ENCODE peak calls at places on chromosomes 5 and 9, in ten cellular contexts. K is NCI-H748 treated with DMSO at 0.1 percent for 48 hours, S is fibroblast of pulmonary artery, E is dermis microvascular lymphatic vessel endothelial cell, Q is MCF 10A, V is nephron progenitor cell, J is AG10803, T is T-helper 22 cell, G is esophagus squamous epithelium, L is islet precursor cell. P is an unnamed sample.

GRCh38 chr5:55965525-55965924 is 29.2 kb downstream of the IL6ST start:
- DNase-seq in K (no peak), S (no peak), E (no peak), Q (no peak), V (no peak), J (no peak), T (no peak), G (no peak), L (no peak), P (no peak)

GRCh38 chr9:22682536-22683392 is 236.1 kb downstream of the DMRTA1 start:
- DNase-seq in K (peak), S (peak), E (no peak), Q (peak), V (no peak), J (peak), T (no peak), G (no peak), L (peak), P (peak)

GRCh38 chr9:89536618-89537017 is 38.7 kb upstream of the SEMA4D start:
- DNase-seq in K (no peak), S (no peak), E (no peak), Q (no peak), V (no peak), J (no peak), T (no peak), G (no peak), L (no peak), P (no peak)

GRCh38 chr9:27117489-27118135 is 8.6 kb downstream of the TEK start:
- DNase-seq in K (peak), S (peak), E (peak), Q (peak), V (no peak), J (peak), T (no peak), G (no peak), L (no peak), P (peak)

GRCh38 chr9:9341203-9341602 is 1271.6 kb downstream of the PTPRD start:
- DNase-seq in K (no peak), S (no peak), E (no peak), Q (no peak), V (no peak), J (no peak), T (no peak), G (no peak), L (peak), P (no peak)

GRCh38 chr5:116038817-116039216 is 6.5 kb downstream of the ARL14EPL start:
- DNase-seq in K (no peak), S (no peak), E (no peak), Q (no peak), V (no peak), J (no peak), T (no peak), G (no peak), L (no peak), P (no peak)

GRCh38 chr5:132883261-132883834 is 9.9 kb downstream of the LEAP2 start:
- DNase-seq in K (peak), S (peak), E (peak), Q (peak), V (peak), J (peak), T (no peak), G (no peak), L (peak), P (peak)

GRCh38 chr9:133162802-133163558 is 734 bp downstream of the GBGT1 start:
- DNase-seq in K (no peak), S (no peak), E (no peak), Q (no peak), V (no peak), J (no peak), T (no peak), G (no peak), L (peak), P (no peak)

GRCh38 chr5:115170128-115170923 is 618 bp upstream of the TRIM36 start:
- DNase-seq in K (peak), S (peak), E (peak), Q (no peak), V (peak), J (peak), T (no peak), G (no peak), L (no peak), P (no peak)

GRCh38 chr9:120931278-120932085 is 4.9 kb upstream of the TRAF1 start:
- DNase-seq in K (no peak), S (peak), E (peak), Q (peak), V (no peak), J (peak), T (peak), G (no peak), L (peak), P (peak)

GRCh38 chr9:31100311-31100710 is 1284.1 kb upstream of the ACO1 start:
- DNase-seq in K (no peak), S (no peak), E (no peak), Q (no peak), V (no peak), J (no peak), T (no peak), G (no peak), L (no peak), P (no peak)

GRCh38 chr9:110919055-110919445 is 119.2 kb downstream of the LPAR1 start:
- DNase-seq in K (no peak), S (no peak), E (no peak), Q (no peak), V (no peak), J (no peak), T (no peak), G (no peak), L (no peak), P (no peak)

GRCh38 chr9:128056887-128057723 is 10.0 kb downstream of the NAIF1 start:
- DNase-seq in K (no peak), S (no peak), E (no peak), Q (no peak), V (no peak), J (no peak), T (no peak), G (no peak), L (no peak), P (no peak)

GRCh38 chr5:175733017-175733416 is 75.1 kb downstream of the HRH2 start:
- DNase-seq in K (no peak), S (no peak), E (no peak), Q (no peak), V (no peak), J (no peak), T (no peak), G (no peak), L (no peak), P (no peak)

GRCh38 chr5:132773601-132774355 is 3.3 kb downstream of the SEPTIN8 start:
- DNase-seq in K (no peak), S (no peak), E (no peak), Q (no peak), V (no peak), J (no peak), T (no peak), G (no peak), L (no peak), P (no peak)

GRCh38 chr9:89839952-89840351 is 235.1 kb downstream of the GADD45G start:
- DNase-seq in K (no peak), S (no peak), E (no peak), Q (no peak), V (no peak), J (no peak), T (no peak), G (no peak), L (no peak), P (no peak)

GRCh38 chr5:141362719-141363118 is 1.2 kb upstream of the PCDHGA5 start:
- DNase-seq in K (no peak), S (no peak), E (no peak), Q (no peak), V (no peak), J (no peak), T (no peak), G (no peak), L (no peak), P (no peak)

GRCh38 chr9:2418619-2419018 is 203.0 kb upstream of the VLDLR start:
- DNase-seq in K (peak), S (peak), E (peak), Q (peak), V (no peak), J (peak), T (no peak), G (no peak), L (no peak), P (peak)

GRCh38 chr5:126694403-126694802 is 82.5 kb upstream of the LMNB1 start:
- DNase-seq in K (no peak), S (no peak), E (no peak), Q (no peak), V (no peak), J (peak), T (no peak), G (no peak), L (no peak), P (no peak)